ENCODE peak calls at places on chromosomes 13 and 19, in ten cellular contexts. B is HCT116, R is H54, U is IMR-90, H is right lobe of liver, L is testis, X is stomach, O is NB4, D is ovary, C is lower leg skin. N is an unnamed sample.

GRCh38 chr19:56170261-56170660 is 5.5 kb upstream of the GALP start:
- DNase-seq in R (peak; percentile 99), X (no peak), O (peak; percentile 11), D (no peak), C (no peak), U (peak; percentile 43), H (no peak), L (no peak), B (no peak), N (no peak)

GRCh38 chr19:39126593-39127187 is 1.1 kb downstream of the PAK4 start:
- DNase-seq in B (no peak), L (peak; percentile 60), O (no peak), U (no peak), H (peak; percentile 83), C (no peak), D (no peak), R (peak; percentile 53), X (peak; percentile 86), N (peak; percentile 72)

GRCh38 chr19:50925734-50926133 is 14.5 kb upstream of the KLK4 start:
- DNase-seq in R (no peak), U (no peak), L (no peak), H (no peak), O (no peak), C (no peak), D (no peak), X (no peak), B (no peak), N (no peak)

GRCh38 chr19:18649371-18650047 is 12.7 kb downstream of the KLHL26 start:
- DNase-seq in X (no peak), O (no peak), U (peak; percentile 70), B (no peak), D (peak; percentile 65), C (peak; percentile 93), R (no peak), L (peak; percentile 74), H (no peak), N (no peak)

GRCh38 chr19:21092107-21092506 is 10.1 kb downstream of the ZNF714 start:
- DNase-seq in H (no peak), D (no peak), U (peak; percentile 14), X (no peak), R (no peak), C (no peak), O (no peak), B (no peak), L (no peak), N (no peak)

GRCh38 chr13:45361596-45362206 is 20.7 kb upstream of the TPT1 start:
- DNase-seq in X (no peak), O (no peak), R (peak; percentile 55), C (no peak), B (peak; percentile 85), U (peak; percentile 67), D (no peak), L (no peak), H (no peak), N (no peak)

GRCh38 chr13:26062853-26063444 is 11.1 kb upstream of the SHISA2 start:
- DNase-seq in R (no peak), O (peak; percentile 75), D (no peak), H (no peak), L (peak; percentile 62), X (peak; percentile 49), B (peak; percentile 31), U (peak; percentile 33), C (no peak), N (peak; percentile 43)

GRCh38 chr13:108342369-108343289 is 73.1 kb downstream of the TNFSF13B start:
- DNase-seq in D (no peak), O (peak; percentile 64), C (no peak), R (no peak), B (peak; percentile 16), L (peak; percentile 17), U (peak; percentile 35), X (no peak), H (no peak), N (no peak)

GRCh38 chr19:28424041-28424440 is 788.9 kb downstream of the UQCRFS1 start:
- DNase-seq in O (no peak), B (no peak), U (no peak), C (no peak), R (no peak), L (no peak), D (no peak), H (no peak), X (no peak), N (no peak)

GRCh38 chr13:109751477-109751876 is 34.9 kb downstream of the IRS2 start:
- DNase-seq in L (no peak), C (no peak), H (no peak), U (no peak), R (no peak), O (no peak), X (no peak), D (no peak), B (no peak), N (no peak)

GRCh38 chr13:96540656-96541055 is 450.7 kb downstream of the HS6ST3 start:
- DNase-seq in R (no peak), O (no peak), U (no peak), B (no peak), C (no peak), D (no peak), X (no peak), H (no peak), L (no peak), N (no peak)

GRCh38 chr19:18908917-18909619 is 10.1 kb downstream of the COPE start:
- DNase-seq in C (no peak), L (no peak), R (no peak), O (no peak), H (no peak), D (no peak), U (no peak), B (no peak), X (no peak), N (no peak)

DNA sequence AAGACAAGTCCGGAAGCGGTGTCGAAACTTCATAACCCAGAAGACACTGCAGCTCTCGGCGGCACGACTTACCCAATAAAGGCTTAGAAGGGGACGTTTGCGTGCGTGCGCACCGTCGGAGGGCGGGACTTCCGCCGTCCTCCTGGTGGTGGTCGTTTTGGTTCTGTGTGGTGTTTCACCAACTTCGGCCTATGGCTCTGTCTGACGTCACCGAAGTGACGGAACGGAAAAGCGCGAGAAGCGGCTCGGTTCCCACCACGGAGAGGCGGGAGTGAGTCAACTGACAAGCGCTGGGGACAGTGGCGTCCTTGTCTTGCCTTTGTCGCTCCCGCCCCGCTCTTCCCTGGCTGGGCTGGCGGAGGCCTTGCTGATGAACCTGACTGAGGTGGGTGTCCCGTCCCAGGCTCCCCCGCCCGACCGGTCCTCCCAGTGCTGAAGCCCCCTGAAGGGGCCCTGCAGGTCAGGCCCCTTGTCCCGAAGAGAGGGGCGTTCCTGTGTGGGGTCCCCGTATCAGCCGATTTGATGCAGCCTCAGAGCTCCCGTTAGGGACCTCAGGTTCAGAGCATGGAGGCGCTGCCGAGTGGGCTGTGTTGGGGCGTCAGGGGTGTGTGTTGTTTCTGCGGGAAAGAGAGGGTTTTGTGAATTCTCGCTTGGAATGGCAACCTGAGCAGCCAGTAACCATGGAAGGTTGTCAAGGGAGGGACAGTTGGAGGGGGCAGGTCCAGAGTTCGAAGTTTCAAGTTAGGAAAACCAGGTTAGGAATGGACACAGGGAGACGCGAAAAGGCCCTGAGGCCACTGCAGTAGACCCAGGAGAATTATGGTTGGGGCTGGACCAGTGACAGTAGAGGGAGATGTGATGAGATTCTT is at the start of gene ZNF548:
- DNase-seq in O (peak; percentile 97), X (peak; percentile 95), B (peak; percentile 98), R (peak; percentile 94), L (peak; percentile 99), D (peak; percentile 94), C (peak; percentile 99), H (peak; percentile 95), U (peak; percentile 100), N (peak; percentile 95)
- TF ChIP-seq POLR2A in O (peak; percentile 37), X (no peak), B (peak; percentile 39), R (peak; percentile 74), L (peak; percentile 7), D (peak; percentile 66), C (no peak), H (peak; percentile 46), U (peak; percentile 87), N (peak; percentile 41)

DNA sequence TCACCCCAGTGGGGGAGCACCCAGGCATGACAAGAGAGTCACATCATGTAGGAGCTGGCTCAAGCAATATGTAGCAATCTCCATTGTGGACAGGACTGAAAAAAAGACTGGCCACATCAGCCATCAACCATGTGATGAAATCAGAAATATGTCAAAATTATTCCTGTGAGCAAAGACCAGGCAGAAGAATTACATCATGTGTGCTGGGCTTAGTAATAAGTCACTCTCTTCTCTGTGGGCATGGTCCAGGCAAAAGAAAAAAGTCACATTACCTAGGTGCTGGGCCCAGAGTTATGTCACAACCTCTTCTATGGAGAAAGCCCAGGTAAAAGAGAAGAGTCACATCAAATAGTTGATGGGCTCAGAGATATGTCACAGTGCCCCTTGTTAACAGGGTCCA is 28.3 kb upstream of the ZNF729 start:
- DNase-seq in B (no peak), O (no peak), H (no peak), D (no peak), L (no peak), R (no peak), C (no peak), U (no peak), X (no peak), N (no peak)
- TF ChIP-seq POLR2A in B (no peak), O (no peak), H (no peak), D (no peak), L (no peak), R (no peak), C (no peak), U (no peak), X (no peak), N (no peak)

GRCh38 chr19:1747285-1748114 is 5.8 kb upstream of the ONECUT3 start:
- DNase-seq in O (peak; percentile 69), R (peak; percentile 100), C (no peak), L (no peak), H (no peak), U (peak; percentile 80), D (no peak), B (peak; percentile 100), X (peak; percentile 73), N (no peak)
- TF ChIP-seq POLR2A in O (no peak), R (no peak), C (no peak), L (no peak), H (no peak), U (no peak), D (no peak), B (no peak), X (no peak), N (no peak)

GRCh38 chr19:10320602-10321416 is 5.0 kb upstream of the FDX2 start:
- DNase-seq in D (no peak), R (no peak), H (no peak), C (no peak), B (no peak), L (no peak), X (no peak), O (no peak), U (no peak), N (no peak)

GRCh38 chr19:10325732-10326131 is 7.6 kb downstream of the RAVER1 start:
- DNase-seq in L (no peak), R (no peak), C (no peak), X (no peak), D (no peak), O (no peak), H (no peak), B (no peak), U (no peak), N (no peak)

GRCh38 chr19:10321417-10321797 is 5.6 kb upstream of the FDX2 start:
- DNase-seq in R (no peak), L (no peak), H (no peak), C (no peak), D (no peak), B (no peak), O (peak; percentile 57), X (no peak), U (no peak), N (no peak)

GRCh38 chr19:10318807-10319426 is 3.1 kb upstream of the FDX2 start:
- DNase-seq in C (no peak), D (no peak), U (no peak), R (no peak), H (no peak), L (no peak), B (no peak), X (no peak), O (no peak), N (no peak)

GRCh38 chr19:10321874-10322835 is 6.3 kb upstream of the FDX2 start:
- DNase-seq in X (no peak), B (no peak), O (no peak), U (no peak), D (no peak), C (no peak), R (no peak), H (no peak), L (no peak), N (no peak)
- TF ChIP-seq POLR2A in X (no peak), B (no peak), O (no peak), U (no peak), D (no peak), C (no peak), R (no peak), H (no peak), L (no peak), N (no peak)